ENCODE peak calls at places on chromosomes 12 and 14, in four cellular contexts. Y, E, R and T are unnamed samples.

GRCh38 chr12:47907851-47908454 is 3.2 kb upstream of the VDR start:
- DNase-seq in E (no peak), Y (no peak), R (no peak), T (no peak)

GRCh38 chr14:65423986-65424385 is 11.5 kb downstream of the FUT8 start:
- DNase-seq in R (no peak), Y (no peak), E (no peak), T (no peak)

GRCh38 chr14:89206426-89206825 is 210.6 kb downstream of the FOXN3 start:
- DNase-seq in Y (no peak), E (no peak), R (no peak), T (no peak)

GRCh38 chr12:9253464-9253863 is 45.3 kb upstream of the PZP start:
- DNase-seq in E (no peak), Y (no peak), R (no peak), T (no peak)

GRCh38 chr14:94346841-94347240 is 23.7 kb upstream of the SERPINA6 start:
- DNase-seq in Y (peak), R (no peak), E (no peak), T (no peak)

GRCh38 chr14:71119075-71119474 is 211.8 kb downstream of the PCNX1 start:
- DNase-seq in Y (no peak), R (peak), E (no peak), T (no peak)

GRCh38 chr14:99522934-99523660 is 41.9 kb downstream of the CCNK start:
- DNase-seq in Y (no peak), E (no peak), R (no peak), T (no peak)

GRCh38 chr14:52683985-52684520 is 11.3 kb downstream of the ERO1A start:
- DNase-seq in Y (no peak), E (no peak), R (no peak), T (no peak)

GRCh38 chr12:3325736-3326135 is 165.3 kb upstream of the PRMT8 start:
- DNase-seq in Y (no peak), E (no peak), R (no peak), T (no peak)

GRCh38 chr14:38074091-38074490 is 133.6 kb upstream of the SSTR1 start:
- DNase-seq in Y (no peak), R (no peak), E (no peak), T (no peak)

GRCh38 chr12:104519190-104519857 is 62.6 kb downstream of the CHST11 start:
- DNase-seq in E (no peak), R (peak), Y (no peak), T (no peak)

GRCh38 chr12:92133795-92134637 is 11.6 kb downstream of the BTG1 start:
- DNase-seq in Y (no peak), E (no peak), R (peak), T (no peak)

GRCh38 chr12:93279849-93280412 is 97.8 kb upstream of the NUDT4 start:
- DNase-seq in E (no peak), R (no peak), Y (no peak), T (no peak)

GRCh38 chr12:50696931-50697330 is 67.0 kb upstream of the ATF1 start:
- DNase-seq in R (no peak), Y (no peak), E (no peak), T (no peak)

GRCh38 chr12:89960011-89960507 is 251.4 kb upstream of the ATP2B1 start:
- DNase-seq in R (peak), E (no peak), Y (no peak), T (no peak)

GRCh38 chr14:61296707-61297502 is 15.8 kb upstream of the TMEM30B start:
- DNase-seq in R (no peak), Y (no peak), E (no peak), T (no peak)
- TF ChIP-seq CTCF in R (peak), Y (peak), E (peak), T (no peak)

GRCh38 chr14:30034049-30034635 is 106.5 kb upstream of the PRKD1 start:
- DNase-seq in R (no peak), Y (no peak), E (no peak), T (no peak)
- TF ChIP-seq CTCF in R (no peak), Y (no peak), E (no peak), T (no peak)

GRCh38 chr14:73850940-73851339 is 691 bp upstream of the PTGR2 start:
- DNase-seq in Y (no peak), E (no peak), R (no peak), T (no peak)

GRCh38 chr14:73846944-73847343 is 4.7 kb upstream of the PTGR2 start:
- DNase-seq in Y (no peak), E (no peak), R (no peak), T (no peak)

GRCh38 chr14:73851567-73852382 is at the start of gene PTGR2:
- DNase-seq in Y (peak), R (peak), E (peak), T (peak)
- TF ChIP-seq CTCF in Y (peak), R (no peak), E (no peak), T (no peak)

GRCh38 chr14:90697577-90698206 is 118.5 kb downstream of the TTC7B start:
- DNase-seq in R (peak), Y (peak), E (peak), T (peak)
- TF ChIP-seq CTCF in R (peak), Y (peak), E (peak), T (peak)

GRCh38 chr14:69003626-69004025 is 24.5 kb upstream of the ACTN1 start:
- DNase-seq in R (no peak), Y (no peak), E (no peak), T (no peak)

GRCh38 chr14:69001375-69001774 is 22.3 kb upstream of the ACTN1 start:
- DNase-seq in E (no peak), Y (no peak), R (no peak), T (no peak)

GRCh38 chr14:69004731-69005431 is 25.8 kb upstream of the ACTN1 start:
- DNase-seq in R (no peak), Y (no peak), E (no peak), T (no peak)

GRCh38 chr14:69005432-69006148 is 26.5 kb upstream of the ACTN1 start:
- DNase-seq in R (no peak), E (peak), Y (peak), T (peak)

GRCh38 chr14:69002069-69002468 is 23.0 kb upstream of the ACTN1 start:
- DNase-seq in E (no peak), Y (no peak), R (no peak), T (no peak)
- TF ChIP-seq CTCF in E (no peak), Y (peak), R (no peak), T (no peak)

GRCh38 chr14:78152246-78153068 is 17.7 kb upstream of the NRXN3 start:
- DNase-seq in R (no peak), E (no peak), Y (no peak), T (no peak)
- TF ChIP-seq CTCF in R (no peak), E (no peak), Y (no peak), T (no peak)

DNA sequence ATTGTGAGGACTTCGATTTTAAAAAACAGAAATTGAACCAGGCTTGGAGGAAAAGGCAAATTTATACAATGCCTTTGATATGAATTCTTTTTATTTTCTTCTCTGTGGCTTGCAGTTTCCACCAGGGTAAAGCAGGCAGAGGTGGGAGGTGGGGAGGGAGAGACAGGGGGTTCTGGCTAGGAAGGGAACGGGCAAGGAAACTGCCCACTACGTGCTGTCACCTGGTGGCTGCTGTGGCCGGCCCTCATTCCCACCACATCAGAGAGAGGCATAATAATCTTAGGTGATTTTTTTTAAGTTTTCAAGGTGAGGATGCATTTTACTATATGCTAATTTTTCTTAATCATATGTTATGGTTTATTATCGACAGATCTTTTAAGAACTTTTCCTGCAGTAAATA is 145.8 kb downstream of the CACNA1C start:
- DNase-seq in R (no peak), E (no peak), Y (no peak), T (no peak)
- TF ChIP-seq CTCF in R (no peak), E (no peak), Y (no peak), T (no peak)

DNA sequence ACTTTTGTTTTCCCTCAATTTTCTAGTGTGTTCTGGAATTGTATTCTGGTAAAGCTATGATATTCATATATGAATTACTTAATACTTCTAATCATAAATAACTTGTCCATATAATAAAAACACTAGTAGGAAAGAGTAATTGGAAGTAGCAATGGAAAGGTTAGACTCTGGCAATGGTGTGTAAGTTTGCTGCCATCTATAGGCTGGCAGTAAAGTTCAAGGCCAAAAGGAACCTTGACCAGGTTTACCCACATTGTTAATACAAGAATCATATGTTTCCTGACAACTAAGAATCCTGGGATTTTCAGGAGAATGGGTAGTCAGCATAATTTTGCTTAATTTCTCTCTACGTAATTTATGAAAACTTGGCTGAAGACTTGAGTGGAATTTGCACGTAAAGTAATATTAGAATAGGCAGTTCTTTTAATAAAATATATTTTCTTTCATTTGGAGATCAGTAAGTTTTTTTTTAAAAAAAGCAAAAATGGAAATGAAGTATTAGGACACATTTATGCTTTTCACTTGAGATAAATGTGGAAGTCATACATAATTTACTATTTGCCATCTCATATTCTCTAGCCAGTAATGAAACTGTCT is 926.7 kb downstream of the GALC start:
- DNase-seq in R (no peak), E (no peak), Y (no peak), T (no peak)
- TF ChIP-seq CTCF in R (no peak), E (no peak), Y (no peak), T (no peak)

DNA sequence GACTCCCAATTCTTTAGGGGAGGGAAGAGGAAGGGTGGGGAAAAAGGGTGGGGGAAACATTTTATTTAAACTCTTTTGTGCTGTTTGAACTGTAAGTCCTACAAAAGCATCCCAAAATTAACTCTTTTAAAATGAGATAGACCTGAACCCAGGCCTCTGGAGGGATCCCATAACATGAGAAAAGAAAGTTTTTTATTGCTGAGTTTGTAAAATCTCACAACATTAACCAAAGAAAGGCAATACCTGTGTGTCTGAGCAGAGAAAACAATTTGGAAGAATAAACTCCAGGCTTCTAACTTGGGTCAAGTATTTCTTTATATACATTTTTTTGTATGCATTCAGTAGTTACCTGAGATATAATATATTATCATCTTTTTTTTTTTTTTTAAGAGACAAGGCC is 107.1 kb downstream of the KSR2 start:
- DNase-seq in Y (no peak), E (no peak), R (no peak), T (no peak)
- TF ChIP-seq CTCF in Y (no peak), E (no peak), R (no peak), T (no peak)

DNA sequence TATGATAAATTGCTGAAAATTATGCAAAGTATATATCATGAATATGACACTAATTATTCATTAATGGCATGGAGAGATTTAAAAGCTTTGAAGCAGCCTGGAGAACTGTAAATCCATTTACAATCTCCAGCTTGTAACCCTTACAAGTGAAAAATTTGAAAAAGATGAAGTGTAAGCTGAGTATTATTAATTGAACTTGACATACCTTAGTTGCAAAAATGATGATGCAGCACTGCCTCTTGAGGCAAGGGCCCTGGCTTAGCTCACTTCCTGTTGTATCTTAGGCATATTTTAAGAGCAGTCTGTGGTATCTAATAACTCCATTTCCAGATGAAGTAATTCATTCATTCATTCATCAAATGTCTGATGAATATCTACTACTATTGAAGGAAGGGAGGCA is 158.6 kb downstream of the ANO4 start:
- DNase-seq in R (no peak), Y (no peak), E (no peak), T (no peak)
- TF ChIP-seq CTCF in R (no peak), Y (no peak), E (no peak), T (no peak)